ENCODE peak calls at places on chromosomes 1 and 21, in ten cellular contexts. T is BJ, S is astrocyte, U is left lung, X is fibroblast of villous mesenchyme, C is keratinocyte, I is fibroblast of mammary gland, B is prostate gland, J is AG10803, Q is ovary. M is an unnamed sample.

GRCh38 chr21:45471229-45472052 is 66.5 kb downstream of the COL18A1 start:
- DNase-seq in J (peak), Q (peak), C (peak), I (peak), T (peak), U (peak), S (peak), B (no peak), X (peak), M (peak)

GRCh38 chr1:157095551-157095950 is 4.1 kb downstream of the ETV3L start:
- DNase-seq in B (no peak), C (no peak), S (no peak), T (no peak), X (no peak), J (no peak), U (no peak), Q (no peak), I (no peak), M (peak)

GRCh38 chr1:204520834-204521709 is 4.9 kb downstream of the MDM4 start:
- DNase-seq in U (no peak), B (no peak), T (no peak), I (peak), S (peak), Q (no peak), J (peak), C (no peak), X (peak), M (no peak)

GRCh38 chr21:44391345-44392091 is 38.1 kb downstream of the TRPM2 start:
- DNase-seq in B (no peak), T (no peak), S (no peak), Q (no peak), C (no peak), I (no peak), J (no peak), X (no peak), U (peak), M (peak)

GRCh38 chr1:154454391-154455120 is 47.5 kb upstream of the TDRD10 start:
- DNase-seq in I (no peak), T (no peak), X (no peak), J (no peak), B (no peak), S (no peak), Q (no peak), C (no peak), U (no peak), M (no peak)

GRCh38 chr1:63435136-63435535 is 67.7 kb downstream of the ALG6 start:
- DNase-seq in T (peak), S (peak), B (no peak), U (no peak), Q (no peak), I (peak), X (peak), C (no peak), J (peak), M (no peak)

GRCh38 chr21:32135401-32136363 is 143.2 kb downstream of the MIS18A start:
- DNase-seq in I (peak), C (no peak), J (peak), B (no peak), U (no peak), X (no peak), S (peak), Q (no peak), T (peak), M (no peak)

GRCh38 chr1:9128520-9129371 is at the start of gene GPR157:
- DNase-seq in U (peak), B (peak), J (peak), Q (peak), C (no peak), T (no peak), X (peak), S (peak), I (peak), M (peak)

GRCh38 chr1:153532161-153532560 is 3.6 kb downstream of the S100A6 start:
- DNase-seq in B (no peak), I (no peak), C (no peak), T (no peak), U (no peak), X (no peak), J (no peak), S (no peak), Q (no peak), M (peak)

GRCh38 chr1:215888159-215888558 is 321.1 kb downstream of the KCTD3 start:
- DNase-seq in B (no peak), J (no peak), X (no peak), C (no peak), T (no peak), I (peak), Q (no peak), U (no peak), S (no peak), M (no peak)

GRCh38 chr1:18322353-18323032 is 158.2 kb upstream of the KLHDC7A start:
- DNase-seq in S (no peak), U (no peak), Q (no peak), B (no peak), T (no peak), X (no peak), J (no peak), C (no peak), I (no peak), M (no peak)
- TF ChIP-seq CTCF in S (no peak), U (no peak), Q (no peak), B (no peak), T (no peak), X (no peak), J (no peak), C (peak), I (no peak), M (no peak)

GRCh38 chr1:214552174-214552608 is 789 bp upstream of the PTPN14 start:
- DNase-seq in J (peak), I (peak), X (peak), T (peak), U (peak), S (peak), Q (peak), C (no peak), B (peak), M (peak)
- H3K4me3 ChIP-seq in J (peak), I (peak), X (peak), T (peak), U (peak), S (peak), Q (peak), C (peak), B (peak), M (peak)

GRCh38 chr1:229124471-229125198 is 146.3 kb upstream of the RAB4A start:
- DNase-seq in X (no peak), S (no peak), C (no peak), Q (no peak), B (no peak), T (no peak), J (no peak), I (no peak), U (no peak), M (peak)
- TF ChIP-seq CTCF in X (no peak), S (no peak), C (no peak), Q (no peak), B (no peak), T (no peak), J (no peak), I (no peak), U (no peak), M (no peak)

GRCh38 chr1:196690582-196690981 is 38.7 kb downstream of the CFH start:
- DNase-seq in T (no peak), C (no peak), S (no peak), B (no peak), Q (no peak), X (no peak), J (no peak), U (no peak), I (no peak), M (no peak)

GRCh38 chr1:196685506-196685905 is 33.7 kb downstream of the CFH start:
- DNase-seq in T (no peak), C (no peak), S (no peak), X (no peak), I (peak), Q (no peak), J (peak), U (no peak), B (no peak), M (no peak)

DNA sequence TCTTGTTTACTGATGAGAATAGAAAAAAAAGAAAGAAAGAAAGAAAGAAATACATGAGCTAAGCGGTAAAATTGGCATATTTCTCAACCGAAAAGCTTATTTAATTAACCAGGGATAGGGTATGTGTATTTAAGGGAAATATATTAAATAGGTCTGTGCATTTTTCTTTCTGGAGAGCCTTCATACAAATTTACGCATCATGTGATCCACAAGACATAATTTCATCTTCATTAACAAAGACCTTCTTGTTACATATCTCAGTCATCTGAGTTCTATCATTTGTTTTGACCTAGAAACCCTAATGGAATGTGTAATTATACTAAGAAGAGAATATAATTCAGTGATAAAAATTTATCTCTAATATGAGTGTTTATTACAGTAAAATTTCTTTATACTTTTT is 37.2 kb downstream of the CFH start:
- DNase-seq in U (no peak), T (no peak), X (no peak), Q (no peak), C (no peak), S (no peak), B (no peak), J (no peak), I (no peak), M (no peak)
- H3K4me3 ChIP-seq in U (no peak), T (no peak), X (no peak), Q (no peak), C (no peak), S (no peak), B (no peak), J (no peak), I (no peak), M (no peak)

GRCh38 chr1:178037510-178038253 is 56.2 kb upstream of the RASAL2 start:
- DNase-seq in J (peak), I (peak), C (no peak), T (no peak), U (peak), Q (peak), X (peak), B (peak), S (peak), M (peak)
- TF ChIP-seq CTCF in J (peak), I (peak), C (peak), T (peak), U (peak), Q (no peak), X (peak), B (peak), S (no peak), M (peak)

GRCh38 chr1:206903687-206904086 is 6.4 kb downstream of the IL24 start:
- DNase-seq in U (no peak), Q (no peak), X (peak), S (no peak), T (no peak), C (no peak), B (peak), J (no peak), I (no peak), M (no peak)
- H3K4me3 ChIP-seq in U (no peak), Q (no peak), X (no peak), S (no peak), T (no peak), C (no peak), B (no peak), J (no peak), I (no peak), M (no peak)

GRCh38 chr1:111223126-111223443 is 4.4 kb upstream of the CHI3L2 start:
- DNase-seq in B (no peak), C (no peak), S (no peak), I (no peak), Q (no peak), J (no peak), T (no peak), U (no peak), X (no peak), M (no peak)
- TF ChIP-seq CTCF in B (no peak), C (no peak), S (no peak), I (no peak), Q (no peak), J (no peak), T (no peak), U (no peak), X (no peak), M (no peak)

DNA sequence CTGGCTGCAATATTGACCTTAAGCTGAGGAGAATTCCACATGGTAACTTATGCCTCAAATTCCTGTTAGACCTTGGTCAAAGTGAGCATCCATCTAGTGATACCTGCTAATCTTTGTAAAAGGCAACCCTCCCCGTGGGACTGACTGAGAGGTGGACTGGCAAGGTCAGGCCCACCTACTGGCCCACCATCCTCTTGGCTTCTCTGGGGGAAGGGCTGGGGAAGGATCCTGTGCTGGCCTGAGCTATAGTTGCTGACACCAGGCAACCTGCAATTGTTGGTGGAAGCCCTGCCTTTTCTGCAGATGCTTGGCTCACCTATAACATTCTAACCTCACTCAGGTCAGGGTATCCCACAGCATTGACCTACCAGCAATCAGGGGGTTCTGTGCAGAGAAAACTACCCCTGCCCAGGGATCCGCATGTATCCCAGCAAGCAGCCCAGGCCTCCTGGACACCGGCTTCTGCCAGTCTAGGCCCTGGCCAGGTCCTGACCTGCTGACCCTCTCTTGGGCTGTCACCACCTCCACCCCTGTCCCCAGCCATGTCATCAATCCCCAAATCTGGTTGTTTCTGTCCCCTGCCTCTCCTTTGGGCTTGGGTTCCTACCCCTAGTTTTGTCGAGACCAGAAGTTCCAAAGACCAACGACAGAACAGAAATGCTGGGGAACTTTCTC is 108.1 kb upstream of the EDN2 start:
- DNase-seq in T (no peak), J (no peak), U (no peak), B (no peak), C (no peak), Q (no peak), S (no peak), X (no peak), I (no peak), M (no peak)
- H3K4me3 ChIP-seq in T (no peak), J (no peak), U (no peak), B (no peak), C (no peak), Q (no peak), S (no peak), X (no peak), I (no peak), M (no peak)

DNA sequence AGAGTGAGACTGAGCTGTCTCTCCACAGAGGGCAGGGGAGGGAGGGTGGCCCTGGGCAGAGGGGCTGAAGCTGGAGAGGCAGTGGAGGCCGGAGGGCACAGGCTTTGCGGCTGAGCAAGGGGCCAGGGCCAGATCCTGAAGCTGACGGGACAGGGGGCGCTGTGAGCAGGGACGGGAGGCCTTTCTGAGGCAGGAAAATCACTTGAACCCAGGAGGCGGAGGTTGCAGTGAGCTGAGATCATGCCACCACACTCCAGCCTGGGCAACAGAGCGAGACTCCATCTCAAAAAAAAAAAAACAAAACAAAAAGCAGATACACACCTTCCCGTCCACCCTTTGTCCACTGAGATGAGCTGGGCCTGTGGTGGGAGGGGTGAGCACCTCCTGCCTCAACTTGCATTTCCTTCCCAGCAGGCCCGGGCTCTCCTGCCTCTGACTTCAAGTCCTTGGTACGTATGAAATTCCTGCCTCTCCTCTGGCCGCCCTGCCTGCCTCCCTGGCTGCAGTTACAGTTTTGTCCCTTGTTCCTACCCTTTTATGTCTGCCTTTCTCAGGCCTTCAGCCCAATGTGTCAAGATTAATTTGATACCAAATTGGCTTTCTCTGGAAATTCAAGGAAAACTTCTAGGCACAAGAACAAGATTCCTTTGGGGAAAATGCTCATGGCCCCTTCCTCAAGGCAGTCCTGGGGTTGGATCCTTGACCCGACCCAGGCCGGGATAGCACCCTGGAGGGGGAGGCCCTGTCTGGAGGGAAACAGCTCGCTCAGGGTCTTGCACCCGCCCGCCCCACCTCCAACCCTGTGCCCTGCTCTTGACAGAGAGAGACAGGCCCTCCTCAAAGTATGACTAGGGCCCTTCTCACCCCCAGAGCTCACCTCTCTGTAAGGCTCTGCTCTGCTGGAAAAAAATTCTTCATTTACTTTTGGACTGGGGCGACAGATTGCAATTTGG is 11.2 kb upstream of the ADAMTSL4 start:
- DNase-seq in T (no peak), S (peak), B (no peak), Q (no peak), U (no peak), I (peak), C (no peak), J (peak), X (peak), M (peak)
- TF ChIP-seq CTCF in T (peak), S (no peak), B (no peak), Q (no peak), U (no peak), I (no peak), C (peak), J (peak), X (peak), M (no peak)

M was measured in sigmoid colon.